ENCODE peak calls at places on chromosome 12, in nine cellular contexts. U is H54, V is ovary, S is transverse colon, F is heart left ventricle, H is Peyer's patch, M is uterus, L is stomach, Q is adrenal gland. J is an unnamed sample.

GRCh38 chr12:62978768-62979167 is 43.8 kb upstream of the PPM1H start:
- DNase-seq in U (no peak), V (no peak), S (no peak), F (no peak), H (no peak), M (no peak), L (no peak), Q (no peak), J (no peak)

GRCh38 chr12:41924111-41924510 is 220.6 kb downstream of the GXYLT1 start:
- DNase-seq in U (no peak), V (no peak), S (no peak), F (no peak), H (no peak), M (no peak), L (no peak), Q (no peak), J (no peak)

GRCh38 chr12:77940566-77940965 is 109.9 kb downstream of the NAV3 start:
- DNase-seq in U (no peak), V (no peak), S (no peak), F (no peak), H (no peak), M (no peak), L (no peak), Q (no peak), J (no peak)

GRCh38 chr12:52251367-52252055 is 18.5 kb downstream of the KRT7 start:
- DNase-seq in U (no peak), V (no peak), S (no peak), F (no peak), H (no peak), M (no peak), L (no peak), Q (no peak), J (no peak)

GRCh38 chr12:89756100-89756637 is 47.5 kb upstream of the ATP2B1 start:
- DNase-seq in U (no peak), V (no peak), S (no peak), F (no peak), H (no peak), M (no peak), L (no peak), Q (no peak), J (no peak)

GRCh38 chr12:108846320-108846719 is 11.1 kb downstream of the SSH1 start:
- DNase-seq in U (no peak), V (no peak), S (no peak), F (peak), H (no peak), M (no peak), L (no peak), Q (peak), J (no peak)

GRCh38 chr12:23889069-23889440 is 60.4 kb downstream of the SOX5 start:
- DNase-seq in U (no peak), V (no peak), S (no peak), F (no peak), H (no peak), M (no peak), L (no peak), Q (no peak), J (no peak)

GRCh38 chr12:117208206-117208605 is 17.9 kb upstream of the FBXO21 start:
- DNase-seq in U (no peak), V (no peak), S (no peak), F (no peak), H (no peak), M (no peak), L (no peak), Q (no peak), J (no peak)

GRCh38 chr12:104258476-104259067 is 43.0 kb downstream of the TXNRD1 start:
- DNase-seq in U (no peak), V (no peak), S (no peak), F (no peak), H (no peak), M (no peak), L (no peak), Q (no peak), J (no peak)

GRCh38 chr12:9669019-9669326 is 540 bp upstream of the CLEC2D start:
- DNase-seq in U (no peak), V (no peak), S (no peak), F (no peak), H (no peak), M (no peak), L (no peak), Q (no peak), J (no peak)

GRCh38 chr12:132522586-132523380 is 32.8 kb downstream of the FBRSL1 start:
- DNase-seq in U (peak), V (no peak), S (no peak), F (no peak), H (no peak), M (no peak), L (no peak), Q (no peak), J (no peak)

GRCh38 chr12:124466200-124467128 is 100.9 kb downstream of the NCOR2 start:
- DNase-seq in U (no peak), V (peak), S (peak), F (peak), H (peak), M (no peak), L (peak), Q (no peak), J (peak)

GRCh38 chr12:27651201-27651600 is 45.0 kb upstream of the REP15 start:
- DNase-seq in U (no peak), V (no peak), S (no peak), F (no peak), H (no peak), M (no peak), L (no peak), Q (no peak), J (no peak)

GRCh38 chr12:66763453-66763852 is 84.6 kb upstream of the GRIP1 start:
- DNase-seq in U (no peak), V (no peak), S (no peak), F (no peak), H (no peak), M (no peak), L (no peak), Q (no peak), J (no peak)

GRCh38 chr12:51846911-51847829 is 1.3 kb downstream of the FIGNL2 start:
- DNase-seq in U (no peak), V (no peak), S (peak), F (peak), H (peak), M (peak), L (no peak), Q (peak), J (no peak)

GRCh38 chr12:110780448-110780847 is 37.8 kb upstream of the PPP1CC start:
- DNase-seq in U (no peak), V (no peak), S (no peak), F (no peak), H (no peak), M (no peak), L (no peak), Q (no peak), J (no peak)

GRCh38 chr12:12701457-12701856 is 5.5 kb upstream of the GPR19 start:
- DNase-seq in U (no peak), V (no peak), S (no peak), F (no peak), H (no peak), M (no peak), L (no peak), Q (no peak), J (no peak)

GRCh38 chr12:20220339-20220738 is 148.0 kb upstream of the PDE3A start:
- DNase-seq in U (no peak), V (no peak), S (no peak), F (no peak), H (no peak), M (no peak), L (no peak), Q (no peak), J (no peak)

GRCh38 chr12:123150273-123150803 is 552 bp downstream of the PITPNM2 start:
- DNase-seq in U (peak), V (peak), S (peak), F (peak), H (peak), M (peak), L (no peak), Q (peak), J (peak)

GRCh38 chr12:123151679-123152454 is 977 bp upstream of the PITPNM2 start:
- DNase-seq in U (no peak), V (peak), S (no peak), F (no peak), H (no peak), M (no peak), L (no peak), Q (no peak), J (no peak)

GRCh38 chr12:123152823-123153222 is 1.9 kb upstream of the PITPNM2 start:
- DNase-seq in U (no peak), V (no peak), S (no peak), F (no peak), H (no peak), M (no peak), L (no peak), Q (no peak), J (no peak)

GRCh38 chr12:123149828-123150272 is 1.0 kb downstream of the PITPNM2 start:
- DNase-seq in U (no peak), V (peak), S (no peak), F (no peak), H (no peak), M (no peak), L (no peak), Q (peak), J (no peak)

GRCh38 chr12:123150804-123151678 is at the start of gene PITPNM2:
- DNase-seq in U (peak), V (peak), S (peak), F (peak), H (peak), M (peak), L (peak), Q (peak), J (peak)
- TF ChIP-seq POLR2A in U (peak), V (no peak), S (no peak), F (no peak), H (no peak), M (peak), L (no peak), Q (peak), J (no peak)

DNA sequence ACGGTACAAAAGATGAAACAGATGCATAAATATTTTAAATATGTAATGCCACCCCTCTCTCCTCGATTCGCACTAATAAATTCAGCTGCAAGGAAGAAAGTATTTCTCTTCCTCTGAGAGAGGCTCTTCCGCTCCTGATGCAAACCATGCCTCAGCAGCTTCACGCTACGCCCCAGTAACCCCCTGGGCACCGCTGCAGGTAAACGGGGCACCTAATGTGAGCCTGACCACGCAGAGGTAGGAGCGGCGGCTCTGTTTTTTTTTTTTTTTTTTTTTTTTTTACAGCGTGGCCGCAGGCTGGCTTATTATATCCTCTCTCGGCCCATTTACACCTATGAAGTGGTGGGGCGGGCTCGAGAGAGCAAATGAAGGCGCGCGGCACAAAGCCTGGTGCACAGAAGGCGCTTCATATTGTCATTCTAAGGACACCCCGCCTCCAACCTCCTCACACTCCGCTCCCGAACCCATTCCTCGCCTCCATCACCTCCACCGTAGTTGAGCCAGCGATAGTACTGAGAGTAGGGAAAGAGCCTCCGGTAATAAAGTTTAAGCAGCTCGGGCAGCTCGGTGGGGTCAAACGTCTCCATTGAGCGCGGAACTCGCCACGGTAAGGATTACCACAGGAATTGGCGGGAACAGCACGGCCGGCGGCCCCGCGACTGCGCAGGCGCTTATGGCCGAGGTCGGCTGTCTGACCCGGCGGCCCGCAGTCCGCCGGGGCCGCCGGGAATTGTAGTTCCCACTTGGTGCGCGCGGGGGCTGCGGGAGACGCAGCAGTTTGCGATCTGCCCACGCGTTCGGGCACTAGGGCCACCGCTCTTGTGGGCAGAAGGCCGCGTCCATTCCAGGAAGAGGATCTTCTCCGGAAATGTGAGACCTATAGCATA is at the start of gene PRIM1:
- DNase-seq in U (peak), V (peak), S (peak), F (peak), H (peak), M (peak), L (peak), Q (peak), J (peak)
- TF ChIP-seq POLR2A in U (peak), V (no peak), S (peak), F (no peak), H (no peak), M (peak), L (no peak), Q (no peak), J (peak)

GRCh38 chr12:54385251-54385914 is 850 bp upstream of the ZNF385A start:
- DNase-seq in U (no peak), V (no peak), S (no peak), F (no peak), H (no peak), M (no peak), L (no peak), Q (no peak), J (no peak)

GRCh38 chr12:54381136-54381535 is 3.4 kb downstream of the ZNF385A start:
- DNase-seq in U (no peak), V (no peak), S (no peak), F (no peak), H (no peak), M (no peak), L (no peak), Q (no peak), J (no peak)

GRCh38 chr12:54383041-54383609 is 1.4 kb downstream of the ZNF385A start:
- DNase-seq in U (peak), V (no peak), S (no peak), F (no peak), H (no peak), M (no peak), L (no peak), Q (no peak), J (peak)

GRCh38 chr12:54386781-54387467 is 2.4 kb upstream of the ZNF385A start:
- DNase-seq in U (no peak), V (no peak), S (no peak), F (no peak), H (no peak), M (no peak), L (no peak), Q (no peak), J (no peak)

GRCh38 chr12:54384591-54385041 is at the start of gene ZNF385A:
- DNase-seq in U (no peak), V (no peak), S (no peak), F (peak), H (peak), M (no peak), L (no peak), Q (no peak), J (no peak)
- TF ChIP-seq POLR2A in U (no peak), V (no peak), S (peak), F (no peak), H (no peak), M (no peak), L (no peak), Q (no peak), J (no peak)

GRCh38 chr12:24901975-24902461 is 46.9 kb downstream of the BCAT1 start:
- DNase-seq in U (no peak), V (no peak), S (no peak), F (no peak), H (no peak), M (no peak), L (no peak), Q (peak), J (no peak)
- TF ChIP-seq POLR2A in U (no peak), V (no peak), S (no peak), F (no peak), H (no peak), M (no peak), L (no peak), Q (no peak), J (no peak)

DNA sequence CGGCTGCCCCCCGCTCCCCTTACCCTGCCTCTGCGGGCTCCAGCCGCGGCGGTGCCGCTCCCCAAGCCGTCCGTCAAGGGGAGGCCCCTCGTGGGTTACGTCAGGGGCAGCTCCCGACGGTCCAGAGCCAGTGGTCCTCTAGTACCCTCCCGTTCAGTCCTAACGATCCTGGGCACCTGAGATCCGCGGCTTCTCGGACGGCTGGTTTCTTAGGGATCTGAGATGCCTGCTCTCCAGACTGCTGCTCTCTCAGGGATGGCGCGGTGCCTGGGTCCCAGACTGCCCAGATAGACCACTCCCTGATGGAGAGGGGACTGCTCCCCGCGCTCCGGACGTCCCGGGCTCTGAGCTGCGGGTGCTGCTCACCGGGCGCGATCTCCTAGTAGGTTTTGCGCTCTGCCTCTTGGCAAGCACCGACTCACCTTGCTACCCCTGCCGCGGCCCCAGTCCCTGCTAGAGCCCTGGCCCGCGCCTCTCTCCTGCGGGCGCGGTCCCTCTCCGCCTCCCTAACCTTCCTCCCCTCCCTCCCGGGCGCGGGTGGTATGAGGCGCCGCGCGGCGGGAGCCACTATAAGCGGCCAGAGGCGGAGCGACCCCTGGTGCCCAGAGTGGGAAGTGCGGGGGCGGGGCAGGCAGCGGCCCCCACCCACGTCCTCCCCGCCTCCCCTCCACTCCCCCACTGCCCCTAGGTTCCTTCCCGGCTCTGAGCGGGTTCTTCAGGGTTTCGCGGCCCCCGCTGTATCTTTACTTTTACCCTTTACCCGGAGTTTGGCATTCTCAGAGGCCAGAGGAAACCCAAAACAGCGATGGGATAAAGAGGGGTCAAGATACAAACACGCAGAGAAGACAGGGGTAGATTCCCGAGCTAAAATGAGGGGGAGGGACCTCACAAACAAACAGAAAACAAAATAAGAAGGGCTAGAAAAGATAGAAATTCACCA is at the start of gene C1QL4:
- DNase-seq in U (peak), V (peak), S (peak), F (peak), H (peak), M (peak), L (peak), Q (peak), J (peak)
- TF ChIP-seq POLR2A in U (no peak), V (no peak), S (no peak), F (no peak), H (no peak), M (no peak), L (no peak), Q (no peak), J (no peak)

DNA sequence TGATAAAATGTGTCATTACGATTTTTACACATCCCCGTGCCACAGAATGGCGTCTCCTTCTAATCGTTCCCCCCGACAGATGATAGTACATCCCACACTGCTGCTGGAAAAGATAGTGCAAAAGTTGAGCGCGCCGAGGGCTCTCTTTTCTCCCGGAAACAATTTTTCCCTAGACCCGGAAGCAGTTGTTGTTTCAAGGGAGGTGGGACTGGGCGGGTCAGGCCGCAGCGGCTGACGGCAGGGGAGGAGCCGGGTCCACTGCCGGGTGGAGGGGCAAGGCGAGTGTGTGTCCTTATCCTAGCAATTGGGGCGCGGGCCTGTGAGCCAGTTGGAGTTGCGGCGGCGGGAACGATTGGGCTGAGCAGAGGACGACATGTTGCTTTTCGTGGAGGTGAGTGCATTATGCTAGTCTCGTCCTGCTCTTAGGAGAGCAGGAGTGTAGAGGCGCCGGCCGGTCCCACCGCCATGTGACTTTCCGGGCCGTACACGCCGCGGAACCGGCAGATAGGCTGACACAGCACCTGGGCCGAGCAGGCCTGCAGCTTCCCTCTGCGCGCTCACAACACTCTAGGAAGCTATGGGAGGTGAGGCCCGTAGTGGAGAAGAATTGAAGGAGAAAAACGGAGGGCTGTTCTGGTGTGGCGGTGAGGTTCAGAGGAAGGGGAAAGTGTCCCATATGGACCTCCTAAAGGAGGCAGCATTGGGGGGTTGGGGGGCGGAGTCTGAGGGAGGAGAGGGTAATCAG is at the start of gene LARP4:
- DNase-seq in U (peak), V (peak), S (peak), F (peak), H (peak), M (peak), L (peak), Q (peak), J (peak)
- TF ChIP-seq POLR2A in U (peak), V (peak), S (peak), F (no peak), H (peak), M (peak), L (peak), Q (peak), J (peak)

GRCh38 chr12:79761341-79761740 is 70.6 kb upstream of the PAWR start:
- DNase-seq in U (no peak), V (no peak), S (no peak), F (no peak), H (no peak), M (no peak), L (no peak), Q (no peak), J (no peak)
- TF ChIP-seq POLR2A in U (no peak), V (no peak), S (no peak), F (no peak), H (no peak), M (no peak), L (no peak), Q (no peak), J (no peak)

J was measured in erythroblast.